ENCODE peak calls at places on chromosomes 2 and 18, in five cellular contexts. Z is astrocyte, B is pancreas, F is adrenal gland, T is A549. P is an unnamed sample. For H3K4me1, the result is how much of the 10 kb centered on the place peaks cover.

GRCh38 chr2:160450486-160450885 is 43.1 kb downstream of the RBMS1 start:
- DNase-seq in B (no peak), F (no peak), Z (no peak), T (no peak), P (no peak)

GRCh38 chr2:27133195-27133875 is 1.1 kb downstream of the PREB start:
- DNase-seq in Z (no peak), T (no peak), B (no peak), F (no peak), P (no peak)

GRCh38 chr2:20599861-20600461 is 50.9 kb downstream of the HS1BP3 start:
- DNase-seq in F (no peak), T (no peak), B (no peak), Z (no peak), P (peak)

GRCh38 chr2:124112966-124113365 is 87.9 kb downstream of the CNTNAP5 start:
- DNase-seq in B (no peak), T (no peak), F (no peak), Z (peak), P (no peak)

GRCh38 chr2:227115761-227116160 is 48.2 kb downstream of the COL4A4 start:
- DNase-seq in T (no peak), F (no peak), Z (no peak), B (no peak), P (no peak)

GRCh38 chr18:74631242-74632087 is 33.8 kb downstream of the ZNF407 start:
- DNase-seq in T (no peak), B (no peak), F (no peak), Z (peak), P (no peak)

GRCh38 chr2:197946562-197946961 is 142.2 kb downstream of the PLCL1 start:
- DNase-seq in Z (no peak), T (no peak), B (no peak), F (no peak), P (no peak)

GRCh38 chr2:106095478-106096392 is 98.4 kb downstream of the UXS1 start:
- DNase-seq in T (no peak), Z (no peak), F (no peak), B (no peak), P (no peak)

GRCh38 chr2:172970660-172971059 is 105.0 kb upstream of the MAP3K20 start:
- DNase-seq in T (no peak), B (no peak), Z (no peak), F (no peak), P (no peak)

GRCh38 chr18:24212939-24213338 is 74.1 kb downstream of the CABYR start:
- DNase-seq in F (no peak), B (no peak), Z (peak), T (no peak), P (no peak)

GRCh38 chr2:40093036-40093673 is 314.1 kb upstream of the THUMPD2 start:
- DNase-seq in T (no peak), Z (peak), B (no peak), F (no peak), P (no peak)

GRCh38 chr2:160472839-160473251 is 20.8 kb downstream of the RBMS1 start:
- DNase-seq in F (no peak), T (no peak), Z (peak), B (no peak), P (no peak)

GRCh38 chr2:134193774-134194173 is 60.1 kb upstream of the MGAT5 start:
- DNase-seq in T (no peak), Z (no peak), F (peak), B (no peak), P (no peak)

GRCh38 chr2:235850771-235851551 is 317.2 kb downstream of the GBX2 start:
- DNase-seq in T (no peak), B (no peak), F (no peak), Z (peak), P (no peak)

GRCh38 chr2:85791704-85792565 is 38.1 kb downstream of the ATOH8 start:
- DNase-seq in T (no peak), B (peak), F (no peak), Z (no peak), P (no peak)

GRCh38 chr2:85794038-85794441 is 40.2 kb downstream of the ATOH8 start:
- DNase-seq in Z (no peak), B (no peak), T (no peak), F (no peak), P (no peak)

GRCh38 chr2:85794491-85795121 is 40.8 kb downstream of the ATOH8 start:
- DNase-seq in B (peak), F (no peak), T (no peak), Z (no peak), P (no peak)

GRCh38 chr2:85792783-85793441 is 39.1 kb downstream of the ATOH8 start:
- DNase-seq in B (peak), F (peak), T (peak), Z (peak), P (peak)

DNA sequence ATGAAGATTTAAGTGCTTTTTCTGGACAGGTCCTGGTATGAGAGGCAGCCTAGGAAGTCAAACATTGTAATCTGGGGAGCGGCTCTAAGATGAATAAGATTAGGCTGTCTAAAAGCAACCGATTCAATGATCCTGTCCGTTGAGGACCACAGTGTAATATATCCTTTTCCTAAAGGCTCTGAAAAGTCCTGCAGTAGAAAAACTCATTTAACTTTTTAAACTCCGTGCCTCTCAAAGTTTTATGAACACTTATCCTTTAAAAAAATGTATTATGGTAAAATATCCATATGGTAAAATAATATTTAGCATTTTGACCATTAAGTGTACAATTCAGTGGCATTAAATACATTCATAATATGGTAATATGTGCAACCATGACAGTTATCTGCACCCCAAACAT is 39.8 kb downstream of the ATOH8 start:
- DNase-seq in F (no peak), T (no peak), B (no peak), Z (no peak), P (no peak)
- H3K4me1 ChIP-seq in F (under half), T (under half), B (under half), Z (under half), P (half or more)

GRCh38 chr18:26813043-26813442 is 52.5 kb downstream of the AQP4 start:
- DNase-seq in T (peak), Z (peak), F (peak), B (no peak), P (no peak)
- TF ChIP-seq CTCF in T (peak), Z (no peak), F (peak), B (peak), P (peak)

GRCh38 chr2:230868151-230868946 is 3.6 kb downstream of the ITM2C start:
- DNase-seq in F (no peak), Z (no peak), B (peak), T (no peak), P (no peak)
- H3K4me3 ChIP-seq in F (no peak), Z (no peak), B (no peak), T (no peak), P (no peak)

GRCh38 chr2:68741805-68742306 is 7.2 kb downstream of the ARHGAP25 start:
- DNase-seq in B (no peak), F (no peak), Z (no peak), T (no peak), P (no peak)

GRCh38 chr2:68740184-68740914 is 5.7 kb downstream of the ARHGAP25 start:
- DNase-seq in T (no peak), B (no peak), F (no peak), Z (peak), P (no peak)

GRCh38 chr2:68739261-68740183 is 4.9 kb downstream of the ARHGAP25 start:
- DNase-seq in F (no peak), Z (no peak), B (no peak), T (no peak), P (no peak)

GRCh38 chr2:68742638-68743037 is 8.0 kb downstream of the ARHGAP25 start:
- DNase-seq in F (no peak), Z (no peak), B (no peak), T (no peak), P (no peak)

GRCh38 chr2:68741238-68741637 is 6.6 kb downstream of the ARHGAP25 start:
- DNase-seq in B (no peak), F (no peak), T (no peak), Z (peak), P (no peak)
- H3K4me1 ChIP-seq in B (under half), F (under half), T (under half), Z (under half), P (under half)

GRCh38 chr18:2223859-2224258 is 347.4 kb downstream of the METTL4 start:
- DNase-seq in Z (peak), T (no peak), F (peak), B (no peak), P (no peak)
- TF ChIP-seq CTCF in Z (peak), T (peak), F (peak), B (peak), P (peak)

P was measured in ascending aorta.